ENCODE peak calls at places on chromosomes 2 and 18, in five cellular contexts. H is stimulated activated CD4-positive, alpha-beta T cell treated with anti-CD3 and anti-CD28 coated beads, TNF-alpha, amount 100 ng/mL, for 1 hour; U is GDM1; Z is foreskin fibroblast; F is BE2C. B is an unnamed sample.

GRCh38 chr18:79317718-79318117 is 78.0 kb upstream of the NFATC1 start:
- DNase-seq in H (no peak), U (no peak), Z (no peak), F (no peak), B (no peak)

GRCh38 chr2:197628043-197628500 is 47.3 kb downstream of the RFTN2 start:
- DNase-seq in H (no peak), U (no peak), Z (no peak), F (no peak), B (no peak)

GRCh38 chr2:70391988-70392387 is 90.1 kb upstream of the FAM136A start:
- DNase-seq in H (no peak), U (no peak), Z (no peak), F (no peak), B (no peak)

GRCh38 chr2:26043109-26043508 is 9.2 kb downstream of the RAB10 start:
- DNase-seq in H (no peak), U (no peak), Z (no peak), F (no peak), B (no peak)

GRCh38 chr2:147495741-147496140 is 349.1 kb upstream of the ACVR2A start:
- DNase-seq in H (no peak), U (no peak), Z (no peak), F (no peak), B (no peak)

GRCh38 chr2:220279372-220279771 is 651.9 kb downstream of the SLC4A3 start:
- DNase-seq in H (no peak), U (no peak), Z (peak; percentile 88), F (no peak), B (no peak)

GRCh38 chr2:207475546-207475945 is 54.2 kb upstream of the CREB1 start:
- DNase-seq in H (no peak), U (no peak), Z (no peak), F (no peak), B (no peak)

GRCh38 chr18:23283933-23284430 is 148.7 kb downstream of the CABLES1 start:
- DNase-seq in H (no peak), U (no peak), Z (peak; percentile 74), F (no peak), B (no peak)

GRCh38 chr2:111227716-111228141 is 107.0 kb downstream of the BCL2L11 start:
- DNase-seq in H (no peak), U (no peak), Z (peak; percentile 42), F (no peak), B (no peak)

GRCh38 chr2:118865106-118865505 is 17.7 kb upstream of the EN1 start:
- DNase-seq in H (no peak), U (peak; percentile 23), Z (peak; percentile 37), F (peak; percentile 17), B (no peak)